ENCODE peak calls at places on chromosomes 13 and 19, in eight cellular contexts. One of them, this sample, is unnamed.

GRCh38 chr13:76822691-76823267 is 63.4 kb downstream of the KCTD12 start:
- DNase-seq in stimulated activated CD4-positive, alpha-beta T cell treated with anti-CD3 and anti-CD28 coated beads, Interleukin-4, amount 100 ng/mL, for 48 hours: no peak
- DNase-seq in caudate nucleus: no peak
- DNase-seq in left ventricle myocardium superior: no peak
- DNase-seq in WERI-Rb-1: no peak
- DNase-seq in HTR-8/SVneo: peak
- DNase-seq in T-helper 2 cell: peak
- DNase-seq in renal cortical epithelial cell: peak
- DNase-seq in this sample: no peak

GRCh38 chr13:95264225-95264624 is 37.0 kb downstream of the ABCC4 start:
- DNase-seq in stimulated activated CD4-positive, alpha-beta T cell treated with anti-CD3 and anti-CD28 coated beads, Interleukin-4, amount 100 ng/mL, for 48 hours: no peak
- DNase-seq in caudate nucleus: no peak
- DNase-seq in left ventricle myocardium superior: no peak
- DNase-seq in WERI-Rb-1: no peak
- DNase-seq in HTR-8/SVneo: no peak
- DNase-seq in T-helper 2 cell: no peak
- DNase-seq in renal cortical epithelial cell: no peak
- DNase-seq in this sample: no peak

GRCh38 chr19:48777139-48777538 is 21.8 kb downstream of the FGF21 start:
- DNase-seq in stimulated activated CD4-positive, alpha-beta T cell treated with anti-CD3 and anti-CD28 coated beads, Interleukin-4, amount 100 ng/mL, for 48 hours: no peak
- DNase-seq in caudate nucleus: no peak
- DNase-seq in left ventricle myocardium superior: no peak
- DNase-seq in WERI-Rb-1: no peak
- DNase-seq in HTR-8/SVneo: no peak
- DNase-seq in T-helper 2 cell: no peak
- DNase-seq in renal cortical epithelial cell: no peak
- DNase-seq in this sample: no peak

GRCh38 chr19:13212759-13213330 is 62.6 kb downstream of the IER2 start:
- DNase-seq in stimulated activated CD4-positive, alpha-beta T cell treated with anti-CD3 and anti-CD28 coated beads, Interleukin-4, amount 100 ng/mL, for 48 hours: peak
- DNase-seq in caudate nucleus: no peak
- DNase-seq in left ventricle myocardium superior: peak
- DNase-seq in WERI-Rb-1: peak
- DNase-seq in HTR-8/SVneo: peak
- DNase-seq in T-helper 2 cell: peak
- DNase-seq in renal cortical epithelial cell: peak
- DNase-seq in this sample: no peak

GRCh38 chr13:113657851-113658741 is at the start of gene ATP4B:
- DNase-seq in stimulated activated CD4-positive, alpha-beta T cell treated with anti-CD3 and anti-CD28 coated beads, Interleukin-4, amount 100 ng/mL, for 48 hours: no peak
- DNase-seq in caudate nucleus: no peak
- DNase-seq in left ventricle myocardium superior: peak
- DNase-seq in WERI-Rb-1: peak
- DNase-seq in HTR-8/SVneo: no peak
- DNase-seq in T-helper 2 cell: no peak
- DNase-seq in renal cortical epithelial cell: no peak
- DNase-seq in this sample: no peak

GRCh38 chr19:6250024-6250605 is 29.7 kb downstream of the MLLT1 start:
- DNase-seq in stimulated activated CD4-positive, alpha-beta T cell treated with anti-CD3 and anti-CD28 coated beads, Interleukin-4, amount 100 ng/mL, for 48 hours: no peak
- DNase-seq in caudate nucleus: no peak
- DNase-seq in left ventricle myocardium superior: no peak
- DNase-seq in WERI-Rb-1: no peak
- DNase-seq in HTR-8/SVneo: no peak
- DNase-seq in T-helper 2 cell: no peak
- DNase-seq in renal cortical epithelial cell: no peak
- DNase-seq in this sample: no peak

GRCh38 chr13:109804654-109805053 is 18.3 kb upstream of the IRS2 start:
- DNase-seq in stimulated activated CD4-positive, alpha-beta T cell treated with anti-CD3 and anti-CD28 coated beads, Interleukin-4, amount 100 ng/mL, for 48 hours: no peak
- DNase-seq in caudate nucleus: no peak
- DNase-seq in left ventricle myocardium superior: no peak
- DNase-seq in WERI-Rb-1: no peak
- DNase-seq in HTR-8/SVneo: no peak
- DNase-seq in T-helper 2 cell: no peak
- DNase-seq in renal cortical epithelial cell: no peak
- DNase-seq in this sample: no peak

GRCh38 chr19:27746691-27747380 is 1466.1 kb downstream of the UQCRFS1 start:
- DNase-seq in stimulated activated CD4-positive, alpha-beta T cell treated with anti-CD3 and anti-CD28 coated beads, Interleukin-4, amount 100 ng/mL, for 48 hours: no peak
- DNase-seq in caudate nucleus: no peak
- DNase-seq in left ventricle myocardium superior: peak
- DNase-seq in WERI-Rb-1: peak
- DNase-seq in HTR-8/SVneo: no peak
- DNase-seq in T-helper 2 cell: peak
- DNase-seq in renal cortical epithelial cell: no peak
- DNase-seq in this sample: no peak

GRCh38 chr13:93108111-93108581 is 118.5 kb upstream of the GPC6 start:
- DNase-seq in stimulated activated CD4-positive, alpha-beta T cell treated with anti-CD3 and anti-CD28 coated beads, Interleukin-4, amount 100 ng/mL, for 48 hours: no peak
- DNase-seq in caudate nucleus: no peak
- DNase-seq in left ventricle myocardium superior: no peak
- DNase-seq in WERI-Rb-1: no peak
- DNase-seq in HTR-8/SVneo: no peak
- DNase-seq in T-helper 2 cell: no peak
- DNase-seq in renal cortical epithelial cell: no peak
- DNase-seq in this sample: no peak

GRCh38 chr19:3359850-3360493 is 6.4 kb upstream of the NFIC start:
- DNase-seq in stimulated activated CD4-positive, alpha-beta T cell treated with anti-CD3 and anti-CD28 coated beads, Interleukin-4, amount 100 ng/mL, for 48 hours: peak
- DNase-seq in caudate nucleus: no peak
- DNase-seq in left ventricle myocardium superior: peak
- DNase-seq in WERI-Rb-1: no peak
- DNase-seq in HTR-8/SVneo: no peak
- DNase-seq in T-helper 2 cell: peak
- DNase-seq in renal cortical epithelial cell: no peak
- DNase-seq in this sample: no peak

GRCh38 chr19:27972291-27973040 is 1240.5 kb downstream of the UQCRFS1 start:
- DNase-seq in stimulated activated CD4-positive, alpha-beta T cell treated with anti-CD3 and anti-CD28 coated beads, Interleukin-4, amount 100 ng/mL, for 48 hours: no peak
- DNase-seq in caudate nucleus: no peak
- DNase-seq in left ventricle myocardium superior: no peak
- DNase-seq in WERI-Rb-1: no peak
- DNase-seq in HTR-8/SVneo: peak
- DNase-seq in T-helper 2 cell: no peak
- DNase-seq in renal cortical epithelial cell: peak
- DNase-seq in this sample: no peak

GRCh38 chr13:30148171-30148754 is 159.1 kb downstream of the KATNAL1 start:
- DNase-seq in stimulated activated CD4-positive, alpha-beta T cell treated with anti-CD3 and anti-CD28 coated beads, Interleukin-4, amount 100 ng/mL, for 48 hours: no peak
- DNase-seq in caudate nucleus: no peak
- DNase-seq in left ventricle myocardium superior: no peak
- DNase-seq in WERI-Rb-1: no peak
- DNase-seq in HTR-8/SVneo: no peak
- DNase-seq in T-helper 2 cell: peak
- DNase-seq in renal cortical epithelial cell: no peak
- DNase-seq in this sample: no peak

GRCh38 chr13:23059173-23059572 is 121.6 kb upstream of the SGCG start:
- DNase-seq in stimulated activated CD4-positive, alpha-beta T cell treated with anti-CD3 and anti-CD28 coated beads, Interleukin-4, amount 100 ng/mL, for 48 hours: no peak
- DNase-seq in caudate nucleus: no peak
- DNase-seq in left ventricle myocardium superior: no peak
- DNase-seq in WERI-Rb-1: no peak
- DNase-seq in HTR-8/SVneo: no peak
- DNase-seq in T-helper 2 cell: peak
- DNase-seq in renal cortical epithelial cell: no peak
- DNase-seq in this sample: no peak

GRCh38 chr13:39612023-39612637 is 9.1 kb upstream of the LHFPL6 start:
- DNase-seq in stimulated activated CD4-positive, alpha-beta T cell treated with anti-CD3 and anti-CD28 coated beads, Interleukin-4, amount 100 ng/mL, for 48 hours: peak
- DNase-seq in caudate nucleus: no peak
- DNase-seq in left ventricle myocardium superior: peak
- DNase-seq in WERI-Rb-1: peak
- DNase-seq in HTR-8/SVneo: peak
- DNase-seq in T-helper 2 cell: peak
- DNase-seq in renal cortical epithelial cell: peak
- DNase-seq in this sample: no peak

GRCh38 chr19:53772943-53773342 is 51.2 kb downstream of the NLRP12 start:
- DNase-seq in stimulated activated CD4-positive, alpha-beta T cell treated with anti-CD3 and anti-CD28 coated beads, Interleukin-4, amount 100 ng/mL, for 48 hours: peak
- DNase-seq in caudate nucleus: no peak
- DNase-seq in left ventricle myocardium superior: no peak
- DNase-seq in WERI-Rb-1: peak
- DNase-seq in HTR-8/SVneo: peak
- DNase-seq in T-helper 2 cell: peak
- DNase-seq in renal cortical epithelial cell: peak
- DNase-seq in this sample: no peak

GRCh38 chr13:27997904-27998522 is 9.5 kb upstream of the URAD start:
- DNase-seq in stimulated activated CD4-positive, alpha-beta T cell treated with anti-CD3 and anti-CD28 coated beads, Interleukin-4, amount 100 ng/mL, for 48 hours: no peak
- DNase-seq in caudate nucleus: no peak
- DNase-seq in left ventricle myocardium superior: peak
- DNase-seq in WERI-Rb-1: peak
- DNase-seq in HTR-8/SVneo: no peak
- DNase-seq in T-helper 2 cell: peak
- DNase-seq in renal cortical epithelial cell: peak
- DNase-seq in this sample: no peak

GRCh38 chr13:94999871-95000270 is 287.5 kb upstream of the SOX21 start:
- DNase-seq in stimulated activated CD4-positive, alpha-beta T cell treated with anti-CD3 and anti-CD28 coated beads, Interleukin-4, amount 100 ng/mL, for 48 hours: no peak
- DNase-seq in caudate nucleus: no peak
- DNase-seq in left ventricle myocardium superior: no peak
- DNase-seq in WERI-Rb-1: no peak
- DNase-seq in HTR-8/SVneo: no peak
- DNase-seq in T-helper 2 cell: no peak
- DNase-seq in renal cortical epithelial cell: peak
- DNase-seq in this sample: no peak

GRCh38 chr19:35812220-35813042 is at the start of gene PRODH2:
- DNase-seq in stimulated activated CD4-positive, alpha-beta T cell treated with anti-CD3 and anti-CD28 coated beads, Interleukin-4, amount 100 ng/mL, for 48 hours: no peak
- DNase-seq in caudate nucleus: no peak
- DNase-seq in left ventricle myocardium superior: no peak
- DNase-seq in WERI-Rb-1: no peak
- DNase-seq in HTR-8/SVneo: no peak
- DNase-seq in T-helper 2 cell: no peak
- DNase-seq in renal cortical epithelial cell: peak
- DNase-seq in this sample: no peak

GRCh38 chr13:110327036-110327790 is 20.1 kb downstream of the COL4A2 start:
- DNase-seq in stimulated activated CD4-positive, alpha-beta T cell treated with anti-CD3 and anti-CD28 coated beads, Interleukin-4, amount 100 ng/mL, for 48 hours: no peak
- DNase-seq in caudate nucleus: no peak
- DNase-seq in left ventricle myocardium superior: no peak
- DNase-seq in WERI-Rb-1: no peak
- DNase-seq in HTR-8/SVneo: no peak
- DNase-seq in T-helper 2 cell: no peak
- DNase-seq in renal cortical epithelial cell: peak
- DNase-seq in this sample: no peak

GRCh38 chr13:112078879-112079526 is 12.1 kb downstream of the SOX1 start:
- DNase-seq in stimulated activated CD4-positive, alpha-beta T cell treated with anti-CD3 and anti-CD28 coated beads, Interleukin-4, amount 100 ng/mL, for 48 hours: no peak
- DNase-seq in caudate nucleus: no peak
- DNase-seq in left ventricle myocardium superior: no peak
- DNase-seq in WERI-Rb-1: no peak
- DNase-seq in HTR-8/SVneo: no peak
- DNase-seq in T-helper 2 cell: no peak
- DNase-seq in renal cortical epithelial cell: no peak
- DNase-seq in this sample: no peak

GRCh38 chr13:51765142-51765515 is 38.8 kb downstream of the DHRS12 start:
- DNase-seq in stimulated activated CD4-positive, alpha-beta T cell treated with anti-CD3 and anti-CD28 coated beads, Interleukin-4, amount 100 ng/mL, for 48 hours: no peak
- DNase-seq in caudate nucleus: no peak
- DNase-seq in left ventricle myocardium superior: no peak
- DNase-seq in WERI-Rb-1: no peak
- DNase-seq in HTR-8/SVneo: no peak
- DNase-seq in T-helper 2 cell: no peak
- DNase-seq in renal cortical epithelial cell: no peak
- DNase-seq in this sample: no peak

GRCh38 chr19:51681286-51681956 is 11.7 kb upstream of the SPACA6 start:
- DNase-seq in stimulated activated CD4-positive, alpha-beta T cell treated with anti-CD3 and anti-CD28 coated beads, Interleukin-4, amount 100 ng/mL, for 48 hours: no peak
- DNase-seq in caudate nucleus: no peak
- DNase-seq in left ventricle myocardium superior: no peak
- DNase-seq in WERI-Rb-1: no peak
- DNase-seq in HTR-8/SVneo: no peak
- DNase-seq in T-helper 2 cell: no peak
- DNase-seq in renal cortical epithelial cell: peak
- DNase-seq in this sample: no peak

GRCh38 chr19:4877753-4878490 is 10.5 kb upstream of the PLIN3 start:
- DNase-seq in stimulated activated CD4-positive, alpha-beta T cell treated with anti-CD3 and anti-CD28 coated beads, Interleukin-4, amount 100 ng/mL, for 48 hours: no peak
- DNase-seq in caudate nucleus: peak
- DNase-seq in left ventricle myocardium superior: peak
- DNase-seq in WERI-Rb-1: no peak
- DNase-seq in HTR-8/SVneo: no peak
- DNase-seq in T-helper 2 cell: no peak
- DNase-seq in renal cortical epithelial cell: no peak
- DNase-seq in this sample: peak

GRCh38 chr19:11673608-11674041 is 65.1 kb downstream of the ZNF823 start:
- DNase-seq in stimulated activated CD4-positive, alpha-beta T cell treated with anti-CD3 and anti-CD28 coated beads, Interleukin-4, amount 100 ng/mL, for 48 hours: peak
- DNase-seq in caudate nucleus: peak
- DNase-seq in left ventricle myocardium superior: peak
- DNase-seq in WERI-Rb-1: peak
- DNase-seq in HTR-8/SVneo: peak
- DNase-seq in T-helper 2 cell: no peak
- DNase-seq in renal cortical epithelial cell: peak
- DNase-seq in this sample: peak

GRCh38 chr13:98890186-98890585 is 87.7 kb downstream of the DOCK9 start:
- DNase-seq in stimulated activated CD4-positive, alpha-beta T cell treated with anti-CD3 and anti-CD28 coated beads, Interleukin-4, amount 100 ng/mL, for 48 hours: peak
- DNase-seq in caudate nucleus: peak
- DNase-seq in left ventricle myocardium superior: no peak
- DNase-seq in WERI-Rb-1: no peak
- DNase-seq in HTR-8/SVneo: no peak
- DNase-seq in T-helper 2 cell: peak
- DNase-seq in renal cortical epithelial cell: peak
- DNase-seq in this sample: peak

This sample was measured in occipital lobe.